ENCODE peak calls at places on chromosomes 2 and 18, in five cellular contexts. G is psoas muscle; B is endodermal cell; L is CD8-positive, alpha-beta T cell; Y is neural progenitor cell. P is an unnamed sample. For H3K27me3 and H3K36me3, the result is how much of the 10 kb centered on the place peaks cover.

GRCh38 chr2:220181158-220181557 is 553.7 kb downstream of the SLC4A3 start:
- DNase-seq in L (no peak), Y (no peak), B (no peak), G (no peak), P (no peak)

GRCh38 chr18:54222922-54223567 is 1.4 kb downstream of the MBD2 start:
- DNase-seq in L (peak), B (no peak), Y (peak), G (no peak), P (peak)

GRCh38 chr18:71168576-71169145 is 879.8 kb downstream of the SOCS6 start:
- DNase-seq in L (no peak), G (no peak), Y (no peak), B (no peak), P (no peak)

GRCh38 chr2:46769809-46770208 is 145.8 kb downstream of the MCFD2 start:
- DNase-seq in L (no peak), B (no peak), Y (no peak), G (no peak), P (no peak)

GRCh38 chr2:179234658-179235240 is 29.9 kb downstream of the SESTD1 start:
- DNase-seq in B (no peak), G (no peak), Y (no peak), L (no peak), P (no peak)

GRCh38 chr2:30362468-30363081 is 84.5 kb upstream of the LCLAT1 start:
- DNase-seq in L (no peak), Y (no peak), B (no peak), G (no peak), P (no peak)

GRCh38 chr18:44654555-44654954 is 26.1 kb upstream of the SETBP1 start:
- DNase-seq in Y (no peak), B (no peak), G (no peak), L (no peak), P (no peak)

GRCh38 chr18:50969448-50969847 is 1.6 kb downstream of the ELAC1 start:
- DNase-seq in B (no peak), G (no peak), L (no peak), Y (no peak), P (no peak)

GRCh38 chr18:59432796-59433195 is 73.7 kb upstream of the LMAN1 start:
- DNase-seq in G (no peak), L (no peak), Y (no peak), B (no peak), P (no peak)

GRCh38 chr18:35424356-35424755 is 47.2 kb upstream of the ZNF396 start:
- DNase-seq in G (no peak), Y (no peak), B (no peak), L (no peak), P (no peak)

GRCh38 chr18:68841301-68841700 is 43.4 kb downstream of the CCDC102B start:
- DNase-seq in L (no peak), Y (no peak), B (no peak), G (no peak), P (no peak)

GRCh38 chr2:84701880-84702279 is 179.0 kb downstream of the TRABD2A start:
- DNase-seq in G (no peak), B (no peak), L (no peak), Y (no peak), P (no peak)

GRCh38 chr2:45128580-45128997 is 119.3 kb upstream of the SIX2 start:
- DNase-seq in B (no peak), L (no peak), G (peak), Y (no peak), P (peak)

GRCh38 chr2:156110890-156111289 is 221.6 kb downstream of the NR4A2 start:
- DNase-seq in L (no peak), G (no peak), B (peak), Y (peak), P (no peak)

GRCh38 chr2:218043701-218044109 is 25.3 kb upstream of the RUFY4 start:
- DNase-seq in G (no peak), Y (no peak), B (no peak), L (no peak), P (no peak)
- H3K27me3 ChIP-seq in G (under half), Y (under half), B (under half), L (under half), P (under half)

DNA sequence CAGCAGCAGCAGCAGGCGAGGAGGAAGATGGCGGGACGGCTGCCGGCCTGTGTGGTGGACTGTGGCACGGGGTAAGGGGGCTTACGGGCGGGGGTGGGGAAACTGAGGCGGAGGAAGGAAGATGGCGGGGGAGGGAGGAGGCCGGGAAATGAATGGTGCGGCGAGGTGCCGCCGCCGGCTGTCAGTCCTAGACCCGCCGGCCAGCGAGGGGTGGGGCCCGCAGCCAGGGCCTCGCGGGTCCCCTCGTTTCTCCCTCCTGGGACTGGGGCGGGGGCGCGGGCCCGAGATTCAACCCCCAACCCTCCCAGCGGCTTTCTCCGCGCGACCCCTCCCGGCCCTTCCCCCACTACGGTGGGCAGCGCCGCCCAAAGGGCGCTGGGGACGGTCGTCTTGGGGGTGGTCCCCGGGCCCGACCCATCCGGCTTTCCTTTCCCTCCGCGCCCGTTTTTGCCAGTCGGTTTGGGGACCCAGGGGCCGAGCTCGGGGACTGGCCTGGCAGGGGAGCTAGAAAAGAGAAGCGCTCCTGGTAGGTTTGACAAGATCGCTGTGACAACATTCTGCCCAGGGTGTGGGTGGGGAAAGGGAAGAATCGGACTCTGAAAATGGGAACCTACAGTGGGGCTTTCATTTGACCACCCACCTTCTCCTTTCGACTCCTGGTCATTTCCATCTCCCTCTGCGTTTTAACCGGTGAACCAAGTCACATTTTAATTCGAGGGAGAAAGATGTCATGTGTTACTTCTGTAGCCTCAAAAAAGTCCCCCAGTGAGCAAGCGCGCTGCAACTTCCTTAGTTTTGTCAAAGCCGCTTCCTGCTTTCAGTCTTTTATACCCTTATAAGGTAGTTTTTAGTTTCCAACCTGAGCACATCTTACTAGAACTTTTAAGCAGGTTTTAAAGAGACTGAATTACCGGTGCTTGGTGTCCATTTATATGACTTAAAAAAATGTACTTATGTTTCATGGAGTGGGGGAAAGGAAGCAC is 655 bp downstream of the ACTR3 start:
- DNase-seq in Y (peak), B (peak), G (peak), L (peak), P (peak)
- H3K36me3 ChIP-seq in Y (under half), B (under half), G (under half), L (under half), P (under half)

GRCh38 chr18:57426187-57426586 is 9.0 kb upstream of the ONECUT2 start:
- DNase-seq in Y (no peak), G (no peak), B (no peak), L (no peak), P (no peak)
- H3K27me3 ChIP-seq in Y (half or more), G (under half), B (half or more), L (under half), P (under half)

GRCh38 chr2:186653511-186653910 is 40.3 kb upstream of the FAM171B start:
- DNase-seq in Y (no peak), G (no peak), B (no peak), L (no peak), P (no peak)
- H3K36me3 ChIP-seq in Y (under half), G (half or more), B (half or more), L (under half), P (under half)

GRCh38 chr2:72921866-72922265 is 4.5 kb downstream of the EMX1 start:
- DNase-seq in B (peak), Y (no peak), G (no peak), L (no peak), P (no peak)
- H3K27me3 ChIP-seq in B (half or more), Y (half or more), G (under half), L (under half), P (under half)

GRCh38 chr2:12048551-12048950 is 302.1 kb downstream of the LPIN1 start:
- DNase-seq in G (no peak), L (no peak), B (peak), Y (peak), P (no peak)
- H3K36me3 ChIP-seq in G (under half), L (under half), B (under half), Y (under half), P (under half)

DNA sequence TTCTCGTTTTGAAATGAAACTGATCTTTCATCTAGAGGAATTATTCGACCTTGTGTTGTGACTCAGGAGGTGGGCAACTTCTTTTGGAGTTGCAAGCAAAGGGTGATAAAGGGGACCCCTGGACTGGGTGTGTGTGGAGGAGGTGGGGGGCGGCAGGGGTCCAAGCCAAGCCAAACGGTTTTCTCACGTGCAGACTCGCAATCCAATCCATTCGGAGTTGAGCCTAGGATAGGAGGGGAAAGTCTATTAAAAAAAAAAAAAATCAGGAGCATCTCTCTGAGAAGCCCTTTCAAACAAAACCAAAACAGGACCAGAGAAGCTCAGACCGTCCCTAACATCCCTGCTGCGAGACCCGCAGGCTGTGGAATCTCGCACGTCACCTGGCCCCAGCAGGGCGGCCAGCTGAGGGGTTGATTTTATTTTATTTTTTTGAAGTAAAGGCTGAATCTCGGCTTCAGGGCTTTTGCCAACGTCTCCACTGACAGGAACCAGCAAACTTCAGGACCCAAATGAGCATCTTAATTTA is 3.8 kb upstream of the ZEB2 start:
- DNase-seq in G (no peak), B (peak), Y (peak), L (no peak), P (no peak)
- H3K27me3 ChIP-seq in G (under half), B (half or more), Y (under half), L (under half), P (under half)